ENCODE peak calls at places on chromosomes 16 and 17, in five cellular contexts. One of them, this sample, is unnamed.

GRCh38 chr16:26605872-26606271 is 460.9 kb upstream of the C16orf82 start:
- DNase-seq in NT2/D1: no peak
- DNase-seq in retina: no peak
- DNase-seq in GM23338: no peak
- DNase-seq in stimulated activated CD4-positive, alpha-beta T cell treated with anti-CD3 and anti-CD28 coated beads, Interleukin-4, amount 100 ng/mL, for 24 hours: no peak
- DNase-seq in this sample: no peak

GRCh38 chr17:67801626-67802175 is 23.6 kb upstream of the BPTF start:
- DNase-seq in GM23338: peak
- DNase-seq in NT2/D1: no peak
- DNase-seq in retina: no peak
- DNase-seq in stimulated activated CD4-positive, alpha-beta T cell treated with anti-CD3 and anti-CD28 coated beads, Interleukin-4, amount 100 ng/mL, for 24 hours: no peak
- DNase-seq in this sample: no peak

GRCh38 chr16:23944381-23944780 is 108.6 kb downstream of the PRKCB start:
- DNase-seq in NT2/D1: no peak
- DNase-seq in retina: no peak
- DNase-seq in stimulated activated CD4-positive, alpha-beta T cell treated with anti-CD3 and anti-CD28 coated beads, Interleukin-4, amount 100 ng/mL, for 24 hours: no peak
- DNase-seq in GM23338: no peak
- DNase-seq in this sample: no peak

GRCh38 chr17:11204991-11205390 is 36.0 kb upstream of the SHISA6 start:
- DNase-seq in NT2/D1: no peak
- DNase-seq in GM23338: no peak
- DNase-seq in retina: no peak
- DNase-seq in stimulated activated CD4-positive, alpha-beta T cell treated with anti-CD3 and anti-CD28 coated beads, Interleukin-4, amount 100 ng/mL, for 24 hours: no peak
- DNase-seq in this sample: no peak

GRCh38 chr16:71537643-71538042 is 11.4 kb downstream of the CHST4 start:
- DNase-seq in retina: peak
- DNase-seq in stimulated activated CD4-positive, alpha-beta T cell treated with anti-CD3 and anti-CD28 coated beads, Interleukin-4, amount 100 ng/mL, for 24 hours: peak
- DNase-seq in NT2/D1: peak
- DNase-seq in GM23338: peak
- DNase-seq in this sample: no peak

GRCh38 chr16:10876799-10877341 is at the start of gene CIITA:
- DNase-seq in stimulated activated CD4-positive, alpha-beta T cell treated with anti-CD3 and anti-CD28 coated beads, Interleukin-4, amount 100 ng/mL, for 24 hours: peak
- DNase-seq in retina: no peak
- DNase-seq in NT2/D1: no peak
- DNase-seq in GM23338: peak
- DNase-seq in this sample: no peak

GRCh38 chr17:74950207-74950606 is 14.5 kb downstream of the OTOP3 start:
- DNase-seq in GM23338: no peak
- DNase-seq in NT2/D1: no peak
- DNase-seq in retina: no peak
- DNase-seq in stimulated activated CD4-positive, alpha-beta T cell treated with anti-CD3 and anti-CD28 coated beads, Interleukin-4, amount 100 ng/mL, for 24 hours: no peak
- DNase-seq in this sample: no peak

GRCh38 chr16:1197237-1197866 is 27.7 kb downstream of the TPSG1 start:
- DNase-seq in GM23338: no peak
- DNase-seq in retina: no peak
- DNase-seq in NT2/D1: no peak
- DNase-seq in stimulated activated CD4-positive, alpha-beta T cell treated with anti-CD3 and anti-CD28 coated beads, Interleukin-4, amount 100 ng/mL, for 24 hours: no peak
- DNase-seq in this sample: no peak

GRCh38 chr17:46270032-46270431 is 24.9 kb upstream of the LRRC37A start:
- DNase-seq in NT2/D1: no peak
- DNase-seq in stimulated activated CD4-positive, alpha-beta T cell treated with anti-CD3 and anti-CD28 coated beads, Interleukin-4, amount 100 ng/mL, for 24 hours: no peak
- DNase-seq in retina: no peak
- DNase-seq in GM23338: no peak
- DNase-seq in this sample: no peak

GRCh38 chr16:79658301-79659001 is 57.9 kb upstream of the MAF start:
- DNase-seq in retina: no peak
- DNase-seq in GM23338: no peak
- DNase-seq in NT2/D1: no peak
- DNase-seq in stimulated activated CD4-positive, alpha-beta T cell treated with anti-CD3 and anti-CD28 coated beads, Interleukin-4, amount 100 ng/mL, for 24 hours: no peak
- DNase-seq in this sample: no peak

GRCh38 chr17:32847977-32848376 is 28.9 kb downstream of the MYO1D start:
- DNase-seq in NT2/D1: no peak
- DNase-seq in stimulated activated CD4-positive, alpha-beta T cell treated with anti-CD3 and anti-CD28 coated beads, Interleukin-4, amount 100 ng/mL, for 24 hours: no peak
- DNase-seq in retina: no peak
- DNase-seq in GM23338: no peak
- DNase-seq in this sample: no peak

GRCh38 chr16:888901-889570 is 81.7 kb downstream of the LMF1 start:
- DNase-seq in GM23338: no peak
- DNase-seq in retina: no peak
- DNase-seq in stimulated activated CD4-positive, alpha-beta T cell treated with anti-CD3 and anti-CD28 coated beads, Interleukin-4, amount 100 ng/mL, for 24 hours: no peak
- DNase-seq in NT2/D1: no peak
- DNase-seq in this sample: no peak

GRCh38 chr17:82303944-82304808 is 13.2 kb downstream of the CD7 start:
- DNase-seq in NT2/D1: no peak
- DNase-seq in stimulated activated CD4-positive, alpha-beta T cell treated with anti-CD3 and anti-CD28 coated beads, Interleukin-4, amount 100 ng/mL, for 24 hours: no peak
- DNase-seq in GM23338: no peak
- DNase-seq in retina: peak
- DNase-seq in this sample: no peak

This sample was measured in ecto neural progenitor cell.